ENCODE peak calls at places on chromosomes 6 and 20, in four cellular contexts. Z, H, K and T are unnamed samples.

GRCh38 chr20:50710492-50711063 is 19.2 kb upstream of the RIPOR3 start:
- DNase-seq in Z (no peak), H (peak), K (no peak), T (no peak)

GRCh38 chr6:43515808-43516207 is 918 bp downstream of the YIPF3 start:
- DNase-seq in Z (no peak), H (no peak), K (no peak), T (no peak)

GRCh38 chr6:125749112-125749863 is at the start of gene HEY2:
- DNase-seq in Z (peak), H (peak), K (peak), T (peak)

GRCh38 chr6:37454420-37455125 is 21.6 kb downstream of the CMTR1 start:
- DNase-seq in Z (no peak), H (no peak), K (no peak), T (no peak)

GRCh38 chr20:48776306-48776705 is 51.5 kb downstream of the PREX1 start:
- DNase-seq in Z (no peak), H (peak), K (no peak), T (no peak)

GRCh38 chr6:111552241-111552744 is 53.4 kb downstream of the TRAF3IP2 start:
- DNase-seq in Z (no peak), H (peak), K (no peak), T (no peak)

GRCh38 chr20:56690531-56691175 is 61.5 kb downstream of the TFAP2C start:
- DNase-seq in Z (no peak), H (no peak), K (no peak), T (no peak)

GRCh38 chr6:70846207-70846835 is 110.5 kb downstream of the B3GAT2 start:
- DNase-seq in Z (no peak), H (no peak), K (no peak), T (no peak)

GRCh38 chr6:151690768-151691562 is 116.5 kb upstream of the ESR1 start:
- DNase-seq in Z (no peak), H (no peak), K (no peak), T (peak)

GRCh38 chr6:157456524-157456829 is 75.5 kb downstream of the ZDHHC14 start:
- DNase-seq in Z (no peak), H (no peak), K (no peak), T (peak)

GRCh38 chr6:25590986-25591385 is 61.0 kb upstream of the SCGN start:
- DNase-seq in Z (no peak), H (no peak), K (no peak), T (no peak)

DNA sequence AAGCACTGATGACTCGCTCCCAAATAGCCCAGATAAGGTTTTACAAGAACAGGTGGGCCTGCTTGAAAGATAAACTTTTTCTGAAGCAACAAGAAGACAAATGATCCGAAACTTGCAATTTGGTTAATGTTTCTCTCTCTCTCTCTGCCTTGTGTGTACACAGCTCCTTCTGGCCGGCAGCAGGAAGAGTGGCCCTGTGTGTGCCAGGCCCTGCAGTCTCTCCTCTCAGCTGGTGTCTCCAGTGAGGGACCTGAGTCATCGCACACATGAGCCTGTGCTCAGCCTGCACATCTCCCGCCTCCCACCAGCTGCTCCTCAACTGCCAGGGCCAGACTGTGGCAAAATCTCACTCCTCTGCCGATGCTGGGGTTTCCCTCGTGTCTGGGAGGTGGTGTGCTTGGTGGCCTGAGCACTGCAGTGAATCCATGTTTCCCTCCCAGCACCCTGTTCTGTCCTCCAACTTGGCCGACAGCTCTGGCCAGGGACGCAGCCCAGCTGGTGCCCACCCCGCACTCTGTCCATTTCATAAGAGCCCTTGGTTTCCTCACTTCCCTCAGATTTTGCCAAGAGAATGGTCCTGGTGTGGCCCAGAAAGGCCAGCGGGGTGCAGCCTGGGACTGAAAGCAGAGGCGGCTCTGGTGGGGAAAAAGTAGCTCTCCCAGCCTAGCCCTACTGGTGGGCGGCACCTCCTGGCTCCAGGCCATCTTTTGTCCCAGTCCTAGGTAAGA is 49.4 kb downstream of the ERMARD start:
- DNase-seq in Z (peak), H (peak), K (no peak), T (no peak)
- TF ChIP-seq ELK1 in Z (no peak), H (no peak), K (no peak), T (no peak)

DNA sequence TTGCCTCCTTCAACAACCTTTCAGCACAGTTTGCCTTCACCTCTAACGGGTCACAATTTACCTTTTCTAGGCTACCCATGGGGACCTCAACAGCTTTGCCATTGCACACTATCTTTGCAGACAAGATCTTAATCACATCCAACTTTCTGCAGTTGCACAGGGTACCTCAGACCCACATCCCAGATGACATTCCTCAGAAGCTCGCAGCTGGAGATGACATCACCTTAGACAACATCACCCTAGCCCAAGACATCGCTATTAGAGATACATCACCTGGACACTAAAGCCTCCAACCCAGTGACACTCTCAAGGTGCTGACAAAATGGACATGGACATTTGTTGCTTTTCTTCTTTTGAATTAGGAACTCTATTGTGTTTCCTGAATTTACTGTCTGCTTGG is 38.6 kb upstream of the RPP40 start:
- DNase-seq in Z (no peak), H (no peak), K (no peak), T (no peak)
- TF ChIP-seq ELK1 in Z (no peak), H (no peak), K (no peak), T (no peak)

GRCh38 chr20:9293145-9293544 is 221.2 kb upstream of the LAMP5 start:
- DNase-seq in Z (no peak), H (no peak), K (no peak), T (no peak)

GRCh38 chr20:9300080-9300479 is 214.3 kb upstream of the LAMP5 start:
- DNase-seq in Z (no peak), H (no peak), K (no peak), T (no peak)

GRCh38 chr20:9298906-9299305 is 215.5 kb upstream of the LAMP5 start:
- DNase-seq in Z (no peak), H (no peak), K (no peak), T (no peak)

GRCh38 chr20:9290331-9290730 is 221.4 kb downstream of the PLCB4 start:
- DNase-seq in Z (no peak), H (no peak), K (no peak), T (no peak)

DNA sequence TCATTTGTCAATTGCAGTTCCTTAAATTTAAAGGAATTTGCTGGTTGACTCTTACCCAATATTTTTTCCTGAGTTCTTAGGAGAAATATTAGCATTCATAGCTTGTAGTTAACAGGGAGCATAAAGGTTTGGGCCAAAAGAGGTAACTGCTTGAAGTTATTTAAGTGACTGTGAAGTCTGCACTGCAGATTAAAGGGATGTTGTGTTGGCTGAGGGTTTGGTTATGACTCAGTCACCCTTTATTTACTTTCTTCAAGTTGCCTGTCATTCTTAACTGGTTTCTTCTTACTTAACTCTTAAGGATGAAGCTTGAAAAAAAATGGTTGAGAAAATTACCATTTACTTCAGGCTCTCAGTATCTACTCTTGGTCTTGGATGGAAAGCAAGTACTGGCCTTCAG is 220.3 kb upstream of the LAMP5 start:
- DNase-seq in Z (peak), H (peak), K (no peak), T (no peak)
- TF ChIP-seq ELK1 in Z (no peak), H (no peak), K (no peak), T (no peak)

GRCh38 chr6:112903361-112903760 is 556.2 kb downstream of the RFPL4B start:
- DNase-seq in Z (no peak), H (no peak), K (no peak), T (no peak)

DNA sequence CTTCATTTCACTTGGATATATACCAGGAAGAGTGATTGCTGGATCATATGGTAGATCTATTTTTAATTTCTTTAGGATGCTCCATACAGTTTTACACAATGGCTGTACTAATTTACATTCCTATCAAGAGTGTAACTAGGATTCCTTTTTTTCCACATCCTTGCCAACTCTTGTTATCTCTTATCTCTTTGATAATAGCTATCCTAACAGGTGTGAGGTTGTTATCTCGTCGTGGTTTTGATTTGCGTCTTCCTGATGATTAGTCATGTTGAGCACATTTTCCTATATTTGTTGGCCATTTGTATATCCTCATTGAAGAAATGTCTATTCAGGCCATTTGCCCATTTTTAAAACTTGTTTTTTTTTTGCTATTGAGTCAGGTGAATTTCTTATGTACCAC is 552.4 kb downstream of the RFPL4B start:
- DNase-seq in Z (no peak), H (peak), K (no peak), T (no peak)
- TF ChIP-seq ELK1 in Z (no peak), H (no peak), K (no peak), T (no peak)

DNA sequence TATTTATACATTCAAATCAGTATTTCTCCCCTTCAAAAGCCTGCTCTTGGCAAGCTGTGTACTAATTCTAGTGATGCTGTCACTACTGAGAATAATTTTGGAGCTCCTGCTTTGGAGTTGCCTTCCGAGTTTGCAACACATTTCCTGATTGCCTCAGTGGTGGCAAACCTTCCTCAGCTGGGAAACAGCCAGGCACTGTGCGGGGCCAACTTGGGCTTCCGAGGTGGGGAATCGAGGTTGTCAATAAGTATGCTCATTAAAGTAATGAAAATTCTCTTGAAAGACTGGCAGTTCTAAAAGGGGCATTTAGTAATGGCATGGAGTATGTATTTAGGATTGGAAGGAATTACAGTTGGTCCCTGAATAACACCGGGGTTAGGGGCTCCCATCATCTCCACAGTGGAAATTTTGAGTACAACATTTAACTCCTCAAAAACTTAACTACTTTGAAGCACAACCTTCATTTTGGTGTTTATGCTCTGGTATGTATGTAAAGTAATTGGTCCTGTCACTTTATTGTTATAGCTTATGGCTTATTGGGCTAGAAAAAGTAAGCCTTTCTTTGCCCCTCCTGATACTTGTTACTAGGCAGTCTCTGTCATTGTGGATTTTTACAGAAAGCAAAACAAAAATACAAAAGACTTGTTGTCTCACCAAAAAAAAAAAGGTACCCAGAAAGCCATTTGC is 2.7 kb downstream of the PAQR8 start:
- DNase-seq in Z (no peak), H (no peak), K (no peak), T (no peak)
- TF ChIP-seq ELK1 in Z (no peak), H (no peak), K (no peak), T (no peak)

DNA sequence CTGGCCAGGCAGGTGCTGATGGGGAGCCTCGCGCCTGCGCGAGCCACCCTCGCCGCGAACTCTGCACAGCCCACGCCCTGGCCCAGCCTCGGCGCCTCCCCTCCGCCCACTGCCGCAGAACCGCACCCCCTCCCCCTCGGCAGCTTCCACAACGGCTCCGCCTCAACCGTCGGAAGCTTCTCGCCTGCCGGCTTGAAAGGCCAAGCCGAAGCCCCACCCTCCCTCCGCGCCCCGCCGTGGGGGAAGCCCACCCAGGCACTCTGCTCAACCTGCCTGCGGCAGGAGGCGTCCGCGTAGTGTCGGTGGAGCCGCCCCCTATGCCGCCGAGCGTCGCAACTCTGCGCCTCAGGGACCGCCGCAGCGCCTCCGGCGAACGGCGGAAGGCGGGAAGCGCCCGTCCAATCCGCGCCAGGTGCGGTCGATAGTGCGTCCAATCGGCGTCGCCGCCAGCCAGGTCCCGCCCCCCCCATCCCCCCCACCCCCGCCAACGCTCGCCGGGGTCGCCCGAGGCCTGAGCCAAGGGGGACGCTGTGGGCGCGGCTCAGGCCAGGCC is at the start of gene SYCP2:
- DNase-seq in Z (peak), H (no peak), K (peak), T (no peak)
- TF ChIP-seq ELK1 in Z (no peak), H (no peak), K (no peak), T (no peak)

GRCh38 chr6:34485321-34486060 is 19.6 kb downstream of the PACSIN1 start:
- DNase-seq in Z (no peak), H (no peak), K (no peak), T (no peak)
- TF ChIP-seq ELK1 in Z (no peak), H (no peak), K (no peak), T (no peak)

GRCh38 chr6:98783578-98783977 is 50.8 kb upstream of the POU3F2 start:
- DNase-seq in Z (no peak), H (no peak), K (no peak), T (no peak)

GRCh38 chr6:98779618-98780017 is 54.8 kb upstream of the POU3F2 start:
- DNase-seq in Z (no peak), H (no peak), K (no peak), T (no peak)

GRCh38 chr6:98782772-98783171 is 51.6 kb upstream of the POU3F2 start:
- DNase-seq in Z (no peak), H (no peak), K (no peak), T (no peak)

GRCh38 chr6:98775205-98775604 is 59.2 kb upstream of the POU3F2 start:
- DNase-seq in Z (no peak), H (no peak), K (no peak), T (no peak)

DNA sequence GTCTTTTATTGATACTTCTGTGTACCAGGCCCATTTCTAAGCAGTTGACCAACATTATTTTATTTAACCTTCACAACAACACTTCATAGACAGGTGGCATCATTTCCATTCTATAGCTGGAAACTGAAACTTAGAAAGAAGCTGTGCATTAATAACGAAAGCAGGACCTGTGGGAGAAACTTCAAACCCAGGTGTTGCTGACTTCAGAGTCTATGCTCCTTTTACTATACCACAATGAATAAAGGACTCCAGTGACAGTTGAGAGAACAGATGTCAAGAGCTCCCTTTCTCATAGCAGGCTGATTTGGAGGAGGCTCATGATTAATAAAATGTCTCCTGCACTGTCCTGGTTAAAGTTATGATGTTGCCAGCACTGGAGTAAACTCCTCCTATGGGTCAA is 56.6 kb upstream of the POU3F2 start:
- DNase-seq in Z (no peak), H (no peak), K (no peak), T (peak)
- TF ChIP-seq ELK1 in Z (no peak), H (no peak), K (no peak), T (no peak)